ENCODE peak calls at places on chromosomes 12 and 14, in six cellular contexts. Z is upper lobe of right lung, A is psoas muscle, B is keratinocyte, M is foreskin fibroblast, S is GM12865. O is an unnamed sample.

GRCh38 chr14:99235578-99235977 is 36.4 kb downstream of the BCL11B start:
- DNase-seq in Z (no peak), A (no peak), B (no peak), M (no peak), S (no peak), O (no peak)

GRCh38 chr14:68181395-68182326 is 362.1 kb downstream of the RAD51B start:
- DNase-seq in Z (no peak), A (no peak), B (no peak), M (peak; percentile 83), S (peak; percentile 59), O (peak; percentile 10)

GRCh38 chr12:70045036-70045435 is 198.2 kb upstream of the CNOT2 start:
- DNase-seq in Z (no peak), A (no peak), B (no peak), M (peak; percentile 37), S (no peak), O (no peak)

GRCh38 chr14:50229646-50230045 is 1.7 kb downstream of the SOS2 start:
- DNase-seq in Z (no peak), A (no peak), B (no peak), M (no peak), S (no peak), O (no peak)

GRCh38 chr12:71000255-71000654 is 79.7 kb upstream of the PTPRR start:
- DNase-seq in Z (no peak), A (no peak), B (no peak), M (no peak), S (no peak), O (no peak)

GRCh38 chr14:103527408-103528157 is 1.4 kb upstream of the TRMT61A start:
- DNase-seq in Z (no peak), A (no peak), B (no peak), M (peak; percentile 44), S (peak; percentile 81), O (peak; percentile 82)

GRCh38 chr14:51661504-51661903 is 9.8 kb downstream of the FRMD6 start:
- DNase-seq in Z (no peak), A (no peak), B (no peak), M (no peak), S (no peak), O (no peak)

GRCh38 chr12:3133410-3133793 is 56.2 kb downstream of the TSPAN9 start:
- DNase-seq in Z (no peak), A (no peak), B (no peak), M (no peak), S (no peak), O (no peak)

GRCh38 chr12:92759634-92760268 is 57.0 kb downstream of the PLEKHG7 start:
- DNase-seq in Z (no peak), A (no peak), B (peak; percentile 83), M (peak; percentile 93), S (no peak), O (no peak)

GRCh38 chr12:104137175-104137901 is 672 bp downstream of the NFYB start:
- DNase-seq in Z (peak; percentile 73), A (peak; percentile 67), B (no peak), M (peak; percentile 68), S (peak; percentile 68), O (peak; percentile 40)

GRCh38 chr14:36519431-36520321 is at the start of gene NKX2-1:
- DNase-seq in Z (peak; percentile 89), A (no peak), B (no peak), M (no peak), S (no peak), O (peak; percentile 40)

GRCh38 chr12:105916698-105917059 is 222.1 kb downstream of the NUAK1 start:
- DNase-seq in Z (no peak), A (no peak), B (no peak), M (no peak), S (no peak), O (no peak)

GRCh38 chr14:91350813-91351507 is 66.7 kb downstream of the CCDC88C start:
- DNase-seq in Z (no peak), A (no peak), B (no peak), M (no peak), S (peak; percentile 92), O (peak; percentile 79)

GRCh38 chr12:46260153-46260912 is 8.5 kb downstream of the SLC38A1 start:
- DNase-seq in Z (no peak), A (no peak), B (no peak), M (peak; percentile 49), S (no peak), O (no peak)

GRCh38 chr14:34857689-34858449 is 17.3 kb downstream of the BAZ1A start:
- DNase-seq in Z (no peak), A (no peak), B (no peak), M (no peak), S (peak; percentile 23), O (no peak)

GRCh38 chr12:2647186-2647585 is 147.6 kb upstream of the FKBP4 start:
- DNase-seq in Z (peak; percentile 36), A (no peak), B (no peak), M (no peak), S (no peak), O (no peak)

GRCh38 chr12:98185606-98186005 is 329.8 kb upstream of the TMPO start:
- DNase-seq in Z (no peak), A (no peak), B (no peak), M (no peak), S (no peak), O (no peak)

GRCh38 chr12:71469235-71469873 is 29.8 kb downstream of the LGR5 start:
- DNase-seq in Z (no peak), A (no peak), B (no peak), M (peak; percentile 71), S (no peak), O (no peak)

GRCh38 chr12:49022558-49023178 is 4.1 kb upstream of the PRKAG1 start:
- DNase-seq in Z (no peak), A (peak; percentile 53), B (no peak), M (no peak), S (no peak), O (no peak)

GRCh38 chr12:92702754-92703679 is at the start of gene PLEKHG7:
- DNase-seq in Z (no peak), A (no peak), B (no peak), M (no peak), S (peak; percentile 77), O (peak; percentile 77)

GRCh38 chr14:74886001-74886400 is 4.3 kb downstream of the DLST start:
- DNase-seq in Z (no peak), A (no peak), B (no peak), M (peak; percentile 95), S (no peak), O (no peak)

GRCh38 chr14:74882103-74882920 is 596 bp downstream of the DLST start:
- DNase-seq in Z (peak; percentile 79), A (peak; percentile 78), B (no peak), M (peak; percentile 78), S (peak; percentile 41), O (peak; percentile 46)

GRCh38 chr14:74879427-74880180 is 2.1 kb upstream of the DLST start:
- DNase-seq in Z (no peak), A (no peak), B (no peak), M (no peak), S (no peak), O (no peak)

GRCh38 chr14:74875941-74876913 is at the start of gene PROX2:
- DNase-seq in Z (no peak), A (no peak), B (no peak), M (peak; percentile 47), S (no peak), O (no peak)

DNA sequence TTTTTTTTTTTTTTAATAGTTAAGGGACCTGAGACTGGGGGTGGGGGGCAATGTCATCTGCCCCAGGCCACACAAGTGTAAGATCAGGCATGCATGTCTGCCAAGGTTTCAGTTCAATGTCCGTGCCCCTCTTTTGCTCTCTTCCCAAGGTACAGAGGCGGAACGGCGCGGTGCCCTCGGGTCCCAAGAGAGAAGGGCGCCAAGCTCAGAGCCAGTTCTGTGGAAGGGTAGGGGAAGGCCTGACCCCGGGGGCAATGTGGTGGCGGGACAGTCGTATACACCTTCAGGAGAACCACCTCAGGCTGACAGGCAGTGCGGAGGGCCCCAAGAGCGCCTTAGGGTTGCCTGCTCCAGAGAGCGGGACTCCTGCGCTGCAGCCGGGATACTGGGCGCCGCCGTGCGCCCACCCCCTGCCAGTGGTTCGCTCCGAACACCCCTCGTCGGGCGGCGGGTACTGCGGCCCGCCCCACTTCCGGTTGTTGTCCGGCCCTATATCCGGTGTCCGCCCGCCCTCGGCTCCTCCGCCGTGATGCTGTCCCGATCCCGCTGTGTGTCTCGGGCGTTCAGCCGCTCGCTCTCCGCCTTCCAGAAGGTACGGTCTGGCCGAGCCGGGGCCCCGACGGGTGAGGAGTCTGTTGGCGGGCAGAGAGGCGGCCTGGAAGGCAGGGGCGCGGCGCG is at the start of gene DLST:
- DNase-seq in Z (peak; percentile 94), A (peak; percentile 94), B (no peak), M (peak; percentile 96), S (peak; percentile 94), O (peak; percentile 97)
- TF ChIP-seq CTCF in Z (no peak), A (no peak), B (no peak), M (no peak), S (no peak), O (no peak)

DNA sequence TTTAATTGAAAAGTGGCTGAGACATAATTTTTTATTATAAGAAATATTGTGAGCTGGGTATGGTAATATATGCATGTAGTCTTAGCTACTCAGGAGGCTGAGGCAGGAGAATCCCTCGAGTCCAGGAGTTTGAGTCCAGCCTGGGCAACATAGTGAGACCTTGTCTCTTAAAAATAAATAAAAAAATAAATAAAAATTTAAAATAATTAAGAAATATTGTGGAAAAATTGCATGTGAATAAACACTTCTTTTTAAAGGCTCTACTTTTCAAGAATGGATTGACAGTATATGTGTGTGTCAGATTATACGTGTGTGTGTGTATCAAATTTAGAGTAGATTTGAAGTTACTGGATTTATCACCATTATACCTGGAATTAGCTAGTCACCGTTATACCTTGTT is 43.2 kb downstream of the ERC1 start:
- DNase-seq in Z (no peak), A (no peak), B (no peak), M (no peak), S (no peak), O (no peak)
- TF ChIP-seq CTCF in Z (no peak), A (no peak), B (no peak), M (no peak), S (no peak), O (no peak)

GRCh38 chr14:94716976-94717375 is 52.9 kb downstream of the GSC start:
- DNase-seq in Z (no peak), A (no peak), B (no peak), M (no peak), S (no peak), O (no peak)

GRCh38 chr14:94717808-94718207 is 52.1 kb downstream of the GSC start:
- DNase-seq in Z (no peak), A (no peak), B (no peak), M (no peak), S (no peak), O (no peak)

GRCh38 chr14:94722397-94722796 is 47.5 kb downstream of the GSC start:
- DNase-seq in Z (no peak), A (no peak), B (no peak), M (no peak), S (no peak), O (no peak)
- TF ChIP-seq CTCF in Z (no peak), A (no peak), B (no peak), M (no peak), S (no peak), O (no peak)

GRCh38 chr14:105378873-105379685 is 19.3 kb upstream of the TEX22 start:
- DNase-seq in Z (no peak), A (no peak), B (no peak), M (no peak), S (no peak), O (no peak)

GRCh38 chr14:105378199-105378598 is 20.1 kb upstream of the TEX22 start:
- DNase-seq in Z (no peak), A (no peak), B (no peak), M (no peak), S (no peak), O (no peak)

GRCh38 chr14:105377555-105378182 is 20.7 kb upstream of the TEX22 start:
- DNase-seq in Z (no peak), A (no peak), B (no peak), M (no peak), S (no peak), O (no peak)

GRCh38 chr14:105375635-105376057 is 22.7 kb upstream of the TEX22 start:
- DNase-seq in Z (no peak), A (no peak), B (no peak), M (peak; percentile 18), S (peak; percentile 22), O (no peak)

GRCh38 chr14:105376521-105377440 is 21.6 kb upstream of the TEX22 start:
- DNase-seq in Z (no peak), A (no peak), B (no peak), M (no peak), S (no peak), O (no peak)
- TF ChIP-seq CTCF in Z (no peak), A (no peak), B (no peak), M (no peak), S (no peak), O (no peak)